ENCODE peak calls at places on chromosomes 3 and 15, in five cellular contexts. J, C, P, Q and F are unnamed samples. For H3K4me1, the result is how much of the 10 kb centered on the place peaks cover.

GRCh38 chr3:189488241-189488767 is 142.9 kb upstream of the TP63 start:
- DNase-seq in J (peak), Q (peak), C (peak), P (no peak), F (peak)

GRCh38 chr15:77844798-77845446 is 212.2 kb upstream of the LINGO1 start:
- DNase-seq in J (no peak), P (no peak), C (peak), Q (no peak), F (no peak)

GRCh38 chr3:45906681-45907220 is 20.4 kb downstream of the CCR9 start:
- DNase-seq in Q (no peak), P (peak), C (no peak), J (peak), F (peak)

GRCh38 chr3:141498592-141499223 is 11.9 kb downstream of the RASA2 start:
- DNase-seq in Q (no peak), J (no peak), C (no peak), P (peak), F (no peak)

GRCh38 chr3:73839032-73839431 is 214.3 kb upstream of the PDZRN3 start:
- DNase-seq in J (no peak), P (no peak), Q (no peak), C (no peak), F (no peak)

GRCh38 chr3:184466413-184466960 is 86.6 kb downstream of the CHRD start:
- DNase-seq in C (no peak), J (peak), Q (no peak), P (peak), F (peak)

GRCh38 chr3:63795438-63795837 is 23.7 kb upstream of the C3orf49 start:
- DNase-seq in C (no peak), P (no peak), J (no peak), Q (no peak), F (no peak)

GRCh38 chr3:64932016-64932518 is 244.3 kb upstream of the ADAMTS9 start:
- DNase-seq in Q (no peak), P (no peak), J (no peak), C (no peak), F (no peak)

GRCh38 chr3:3038201-3038991 is 71.8 kb downstream of the IL5RA start:
- DNase-seq in Q (no peak), J (no peak), C (no peak), P (no peak), F (peak)

GRCh38 chr3:101879102-101879501 is 29.8 kb downstream of the NFKBIZ start:
- DNase-seq in Q (no peak), C (no peak), P (no peak), J (no peak), F (no peak)

GRCh38 chr15:66253643-66254363 is at the start of gene MEGF11:
- DNase-seq in P (no peak), Q (peak), J (peak), C (no peak), F (peak)

GRCh38 chr3:185250247-185250646 is 3.6 kb downstream of the EHHADH start:
- DNase-seq in Q (no peak), P (no peak), C (no peak), J (no peak), F (no peak)

GRCh38 chr3:162704991-162705390 is 1208.4 kb downstream of the OTOL1 start:
- DNase-seq in C (no peak), J (no peak), Q (no peak), P (no peak), F (peak)

GRCh38 chr3:179653777-179654117 is 907 bp downstream of the USP13 start:
- DNase-seq in C (no peak), P (peak), Q (peak), J (no peak), F (peak)

GRCh38 chr3:16536996-16537395 is 23.5 kb upstream of the RFTN1 start:
- DNase-seq in P (no peak), Q (no peak), J (no peak), C (no peak), F (no peak)

GRCh38 chr15:40769310-40770146 is at the start of gene C15orf62:
- DNase-seq in P (no peak), Q (no peak), C (no peak), J (no peak), F (peak)

GRCh38 chr3:159724627-159725026 is 264.0 kb upstream of the IL12A start:
- DNase-seq in C (no peak), J (no peak), Q (no peak), P (peak), F (no peak)

GRCh38 chr15:69729167-69729748 is 276.6 kb downstream of the RPLP1 start:
- DNase-seq in C (no peak), P (peak), Q (no peak), J (peak), F (peak)

GRCh38 chr3:150062492-150062891 is 91.8 kb upstream of the PFN2 start:
- DNase-seq in J (peak), P (no peak), Q (no peak), C (no peak), F (peak)

GRCh38 chr15:40766906-40767837 is 2.6 kb upstream of the C15orf62 start:
- DNase-seq in C (no peak), Q (peak), J (no peak), P (no peak), F (no peak)

GRCh38 chr3:76415384-76415783 is 624.5 kb upstream of the ROBO2 start:
- DNase-seq in Q (no peak), P (no peak), C (no peak), J (no peak), F (no peak)

GRCh38 chr15:75945953-75946352 is 42.3 kb downstream of the FBXO22 start:
- DNase-seq in C (no peak), P (no peak), Q (no peak), J (no peak), F (no peak)

GRCh38 chr15:70245932-70246622 is 148.4 kb upstream of the TLE3 start:
- DNase-seq in J (no peak), P (no peak), Q (no peak), C (no peak), F (no peak)

GRCh38 chr3:133572158-133573053 is 1.1 kb upstream of the CDV3 start:
- DNase-seq in Q (peak), C (no peak), J (no peak), P (peak), F (peak)

GRCh38 chr3:80190051-80190450 is 422.3 kb upstream of the ROBO1 start:
- DNase-seq in Q (peak), J (no peak), C (no peak), P (no peak), F (peak)

GRCh38 chr15:36598529-36599177 is 19.2 kb downstream of the CDIN1 start:
- DNase-seq in Q (no peak), J (no peak), C (no peak), P (no peak), F (no peak)
- H3K4me1 ChIP-seq in Q (under half), J (under half), C (under half), P (under half), F (under half)

GRCh38 chr3:195895078-195895899 is 13.1 kb downstream of the TNK2 start:
- DNase-seq in J (peak), P (peak), Q (peak), C (no peak), F (peak)
- H3K4me1 ChIP-seq in J (under half), P (under half), Q (under half), C (under half), F (under half)

GRCh38 chr3:60268123-60268522 is 983.1 kb downstream of the FHIT start:
- DNase-seq in C (no peak), J (no peak), P (no peak), Q (no peak), F (no peak)

GRCh38 chr3:60266444-60266843 is 984.8 kb downstream of the FHIT start:
- DNase-seq in P (no peak), Q (no peak), C (no peak), J (no peak), F (no peak)

GRCh38 chr3:60260546-60260945 is 990.7 kb downstream of the FHIT start:
- DNase-seq in Q (no peak), C (no peak), P (no peak), J (no peak), F (no peak)

DNA sequence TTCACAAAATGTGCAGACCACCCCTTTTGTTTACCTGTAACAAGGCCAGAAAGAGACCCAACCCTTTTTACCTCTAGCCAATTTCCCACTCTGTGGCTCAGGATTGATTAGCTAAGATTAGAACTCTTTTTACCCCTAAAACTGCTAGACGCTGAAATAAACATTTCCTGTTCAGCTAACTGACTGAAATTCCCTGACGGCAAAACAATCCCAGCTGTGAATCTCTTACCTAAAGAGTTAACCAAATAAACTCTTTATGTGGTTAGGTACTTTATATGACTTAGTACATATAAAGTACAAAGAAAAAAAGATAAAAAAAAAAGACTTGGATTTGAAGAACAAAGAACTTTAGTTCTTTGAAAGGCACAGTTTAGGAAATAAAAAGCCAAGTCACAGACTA is 988.7 kb downstream of the FHIT start:
- DNase-seq in C (no peak), J (no peak), Q (no peak), P (no peak), F (no peak)
- H3K4me1 ChIP-seq in C (under half), J (under half), Q (under half), P (under half), F (under half)

GRCh38 chr3:61719278-61719977 is 158.1 kb downstream of the PTPRG start:
- DNase-seq in C (no peak), J (no peak), P (no peak), Q (no peak), F (no peak)

GRCh38 chr3:61714225-61714624 is 152.9 kb downstream of the PTPRG start:
- DNase-seq in Q (no peak), P (no peak), J (no peak), C (no peak), F (no peak)

GRCh38 chr3:61718565-61718964 is 157.2 kb downstream of the PTPRG start:
- DNase-seq in J (no peak), Q (no peak), P (no peak), C (no peak), F (no peak)

DNA sequence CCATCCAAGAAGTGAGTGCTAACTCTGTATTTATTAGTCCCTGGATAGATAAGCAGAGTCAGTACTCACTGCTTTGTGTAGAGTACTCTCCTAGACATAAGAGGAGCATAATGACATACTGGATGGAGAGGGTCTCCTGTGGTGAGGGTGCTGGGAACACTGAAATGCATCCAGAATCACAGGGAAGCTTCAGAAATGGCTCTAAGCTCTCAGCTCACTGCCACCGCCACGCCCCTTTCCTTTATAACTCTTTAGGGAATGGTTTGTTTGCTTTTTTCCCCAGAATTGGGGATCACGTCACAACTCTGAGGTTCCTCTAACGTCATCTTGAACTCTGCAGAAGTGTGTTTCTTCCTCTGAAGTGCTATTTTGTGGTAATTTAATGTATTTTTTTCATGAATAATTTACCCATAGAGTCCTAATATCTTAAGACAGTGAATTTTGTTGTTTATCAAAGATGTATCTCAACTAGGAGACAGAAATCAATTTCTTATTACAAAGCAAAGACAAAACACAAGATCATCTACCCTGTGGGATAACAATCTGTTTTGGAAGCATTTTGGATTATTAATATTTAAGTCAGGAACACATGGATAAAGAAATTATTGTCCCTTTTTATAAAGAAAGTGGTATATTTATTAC is 154.6 kb downstream of the PTPRG start:
- DNase-seq in Q (no peak), C (no peak), J (no peak), P (no peak), F (no peak)
- H3K4me1 ChIP-seq in Q (under half), C (under half), J (under half), P (under half), F (under half)

GRCh38 chr15:60383008-60383694 is 14.6 kb downstream of the ANXA2 start:
- DNase-seq in Q (no peak), C (no peak), P (no peak), J (no peak), F (no peak)
- H3K4me1 ChIP-seq in Q (half or more), C (under half), P (under half), J (under half), F (under half)

DNA sequence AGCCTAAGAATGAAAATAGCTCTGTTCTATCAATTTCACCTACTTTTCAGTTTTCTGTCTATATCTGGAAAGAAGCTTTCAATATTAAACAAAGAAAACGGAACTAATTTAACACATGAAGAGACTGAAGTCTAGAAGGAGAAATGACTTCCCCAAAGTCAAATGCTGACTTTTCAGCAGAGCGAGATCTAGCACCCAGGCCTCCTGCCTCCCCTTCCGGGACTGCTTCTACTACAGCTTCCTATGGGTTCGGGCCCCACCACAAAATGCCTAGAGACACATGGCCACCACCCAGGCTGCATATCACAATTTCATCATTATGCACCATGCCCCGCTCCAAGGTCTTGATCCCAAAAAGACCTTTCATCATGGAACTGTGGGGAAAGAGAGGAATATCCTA is 104.5 kb downstream of the SST start:
- DNase-seq in P (no peak), Q (no peak), C (no peak), J (no peak), F (no peak)
- H3K4me1 ChIP-seq in P (under half), Q (under half), C (under half), J (under half), F (under half)

GRCh38 chr15:60017538-60018199 is 13.6 kb downstream of the FOXB1 start:
- DNase-seq in C (no peak), P (peak), Q (no peak), J (no peak), F (no peak)

GRCh38 chr15:60026555-60026954 is 22.4 kb downstream of the FOXB1 start:
- DNase-seq in P (no peak), J (no peak), Q (no peak), C (no peak), F (no peak)

GRCh38 chr15:60020736-60021135 is 16.6 kb downstream of the FOXB1 start:
- DNase-seq in C (no peak), P (no peak), Q (no peak), J (no peak), F (no peak)

GRCh38 chr15:60021589-60022378 is 17.7 kb downstream of the FOXB1 start:
- DNase-seq in C (no peak), J (no peak), Q (no peak), P (no peak), F (no peak)

DNA sequence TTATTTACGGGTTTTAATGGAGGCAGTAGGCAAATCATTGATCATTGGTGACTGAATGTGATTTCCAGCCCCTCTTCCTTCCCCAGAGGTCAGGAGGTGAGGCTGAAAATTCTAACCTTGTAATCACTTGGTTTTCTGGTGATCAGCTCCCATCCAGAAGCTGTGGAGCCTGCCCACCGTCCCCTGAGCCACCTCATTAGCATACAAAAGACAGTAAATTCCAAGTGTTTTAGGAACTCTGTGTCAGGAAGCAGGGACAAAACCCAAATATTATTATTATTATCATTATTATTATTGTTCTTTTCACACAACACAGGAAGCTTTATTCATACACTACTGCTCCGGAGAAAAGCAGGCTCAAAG is 18.2 kb downstream of the FOXB1 start:
- DNase-seq in Q (no peak), P (no peak), C (no peak), J (no peak), F (no peak)
- H3K4me1 ChIP-seq in Q (under half), P (under half), C (under half), J (under half), F (under half)